ENCODE peak calls at places on chromosomes 4 and X, in ten cellular contexts. T, M, X, U, S, Z, V, G, L and C are unnamed samples.

GRCh38 chr4:56464581-56464980 is 2.8 kb upstream of the SRP72 start:
- DNase-seq in T (no peak), M (no peak), X (no peak), U (no peak), S (no peak), Z (no peak), V (no peak), G (no peak), L (no peak), C (no peak)

GRCh38 chr4:183229397-183229796 is 90.7 kb downstream of the CLDN22 start:
- DNase-seq in T (no peak), M (no peak), X (no peak), U (no peak), S (no peak), Z (no peak), V (no peak), G (peak), L (no peak), C (no peak)

GRCh38 chr4:111883557-111883999 is 261.7 kb upstream of the FAM241A start:
- DNase-seq in T (no peak), M (no peak), X (no peak), U (no peak), S (no peak), Z (no peak), V (no peak), G (no peak), L (no peak), C (no peak)

GRCh38 chr4:4666693-4667642 is 125.1 kb upstream of the STX18 start:
- DNase-seq in T (no peak), M (no peak), X (no peak), U (no peak), S (no peak), Z (peak), V (no peak), G (peak), L (no peak), C (peak)

GRCh38 chr4:113979157-113979972 is at the start of gene ARSJ:
- DNase-seq in T (peak), M (peak), X (no peak), U (no peak), S (peak), Z (peak), V (no peak), G (peak), L (peak), C (peak)

GRCh38 chr4:152805818-152806217 is 26.1 kb downstream of the ARFIP1 start:
- DNase-seq in T (no peak), M (no peak), X (no peak), U (no peak), S (no peak), Z (no peak), V (no peak), G (no peak), L (no peak), C (no peak)

GRCh38 chr4:160887668-160888067 is 1276.1 kb downstream of the FSTL5 start:
- DNase-seq in T (no peak), M (no peak), X (no peak), U (no peak), S (no peak), Z (no peak), V (peak), G (no peak), L (no peak), C (no peak)

GRCh38 chr4:25466966-25467697 is 90.1 kb downstream of the ANAPC4 start:
- DNase-seq in T (no peak), M (no peak), X (no peak), U (no peak), S (no peak), Z (no peak), V (no peak), G (peak), L (no peak), C (no peak)

GRCh38 chr4:15153662-15154061 is 151.4 kb downstream of the CPEB2 start:
- DNase-seq in T (no peak), M (no peak), X (no peak), U (no peak), S (no peak), Z (no peak), V (no peak), G (no peak), L (no peak), C (no peak)

DNA sequence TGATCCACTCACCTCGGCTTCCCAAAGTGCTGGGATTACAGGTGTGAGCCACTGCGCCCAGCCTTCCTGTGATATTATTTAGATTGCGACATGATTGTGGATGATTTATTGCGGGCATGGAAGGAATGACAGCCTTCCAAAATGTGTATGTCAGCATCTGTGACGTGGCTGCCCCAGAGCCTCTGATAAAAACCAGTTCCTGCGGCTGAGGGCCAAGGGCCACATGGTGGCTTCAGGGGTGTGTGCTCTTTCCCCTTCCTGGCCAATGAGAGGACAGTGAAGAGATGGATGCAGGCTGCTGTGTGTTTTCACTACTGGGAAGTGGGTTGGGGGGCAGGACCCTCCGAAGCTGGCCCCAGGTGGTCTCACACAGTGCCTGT is 57.4 kb upstream of the HGFAC start:
- DNase-seq in T (no peak), M (no peak), X (no peak), U (no peak), S (peak), Z (no peak), V (no peak), G (no peak), L (no peak), C (no peak)
- H3K4me3 ChIP-seq in T (no peak), M (no peak), X (no peak), U (no peak), S (no peak), Z (no peak), V (no peak), G (no peak), L (peak), C (no peak)

DNA sequence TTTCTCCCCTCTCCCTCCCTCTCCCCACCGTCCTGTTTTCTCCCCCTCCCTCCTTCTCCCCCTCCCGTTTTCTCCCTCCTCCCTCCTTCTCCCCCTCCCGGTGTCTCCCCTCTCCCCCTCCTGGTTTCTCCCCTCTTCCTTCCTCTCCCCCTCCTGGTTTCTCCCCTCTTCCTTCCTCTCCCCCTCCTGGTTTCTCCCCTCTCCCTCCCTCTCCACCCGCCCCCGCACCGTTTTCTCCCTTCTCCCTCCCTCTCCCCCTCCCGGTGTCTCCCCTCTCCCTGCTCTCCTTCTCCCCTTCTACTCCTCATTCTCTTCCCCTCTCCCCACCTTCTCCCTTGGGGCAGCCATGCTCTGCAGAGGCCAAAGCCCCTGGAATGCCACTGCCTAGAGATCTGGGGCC is 12.1 kb downstream of the SH3TC1 start:
- DNase-seq in T (no peak), M (no peak), X (no peak), U (no peak), S (no peak), Z (no peak), V (no peak), G (no peak), L (no peak), C (no peak)
- H3K27ac ChIP-seq in T (no peak), M (no peak), X (no peak), U (no peak), S (no peak), Z (no peak), V (no peak), G (no peak), L (no peak), C (no peak)

GRCh38 chr4:102715057-102715456 is 45.7 kb downstream of the MANBA start:
- DNase-seq in T (no peak), M (no peak), X (no peak), U (no peak), S (no peak), Z (no peak), V (no peak), G (no peak), L (no peak), C (no peak)
- TF ChIP-seq CTCF in T (no peak), M (no peak), X (no peak), U (no peak), S (no peak), Z (no peak), V (no peak), G (no peak), L (no peak), C (no peak)

DNA sequence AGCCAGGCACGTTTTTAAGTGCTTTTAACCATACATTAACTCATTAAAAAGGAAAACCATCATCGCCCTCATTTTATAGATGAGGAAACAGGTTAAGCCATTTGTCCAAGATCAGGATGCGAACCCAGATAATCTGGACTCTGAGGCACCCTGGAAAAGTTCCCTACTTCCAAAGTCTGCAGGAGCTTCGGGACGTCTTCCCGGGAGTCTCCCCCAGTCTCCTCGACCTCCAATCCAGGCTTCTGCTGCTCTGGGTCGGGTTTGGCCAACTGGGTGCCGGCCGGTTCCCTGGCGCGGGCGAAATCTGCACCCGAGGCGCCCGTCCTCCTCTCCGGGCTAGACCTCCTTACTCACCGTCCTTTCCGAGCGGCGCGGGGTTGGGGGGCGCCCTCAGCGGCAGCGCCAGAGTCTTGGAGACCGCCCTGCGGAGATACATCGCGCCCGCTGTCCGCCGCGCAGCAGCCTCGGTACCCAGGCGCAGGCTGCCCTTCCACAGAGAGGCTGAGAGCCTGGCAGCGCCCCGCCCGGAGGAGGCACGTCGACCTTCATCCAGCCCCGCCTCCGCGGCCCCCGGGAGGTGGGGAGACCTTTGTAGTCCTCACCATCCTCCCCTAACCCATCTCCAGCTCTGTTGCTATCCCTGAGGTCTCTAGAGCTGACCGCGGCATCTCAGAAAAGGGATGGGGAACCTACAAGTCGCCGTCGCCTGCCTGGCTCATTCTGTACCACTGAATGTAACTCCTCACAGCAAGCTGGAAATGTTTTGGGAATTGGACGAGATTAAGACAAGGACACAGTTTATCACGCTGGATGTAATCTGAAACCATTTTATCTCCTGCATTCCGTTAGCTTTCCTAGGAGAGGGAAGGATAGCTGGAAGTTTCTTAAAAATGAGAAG is at the start of gene MGARP:
- DNase-seq in T (peak), M (no peak), X (peak), U (no peak), S (no peak), Z (peak), V (peak), G (peak), L (no peak), C (peak)
- H3K4me3 ChIP-seq in T (peak), M (peak), X (peak), U (peak), S (peak), Z (peak), V (peak), G (peak), L (peak), C (peak)

GRCh38 chrX:107743995-107744394 is 31.6 kb downstream of the TSC22D3 start:
- DNase-seq in T (no peak), M (no peak), X (no peak), U (no peak), S (no peak), Z (no peak), V (no peak), G (no peak), L (no peak), C (no peak)
- H3K27ac ChIP-seq in T (no peak), M (peak), X (no peak), U (peak), S (peak), Z (peak), V (no peak), G (no peak), L (peak), C (no peak)

GRCh38 chrX:2650865-2651264 is 40.2 kb upstream of the CD99 start:
- DNase-seq in T (no peak), M (no peak), X (no peak), U (no peak), S (peak), Z (no peak), V (no peak), G (peak), L (no peak), C (peak)
- TF ChIP-seq CTCF in T (no peak), M (no peak), X (no peak), U (no peak), S (no peak), Z (no peak), V (no peak), G (no peak), L (no peak), C (no peak)

DNA sequence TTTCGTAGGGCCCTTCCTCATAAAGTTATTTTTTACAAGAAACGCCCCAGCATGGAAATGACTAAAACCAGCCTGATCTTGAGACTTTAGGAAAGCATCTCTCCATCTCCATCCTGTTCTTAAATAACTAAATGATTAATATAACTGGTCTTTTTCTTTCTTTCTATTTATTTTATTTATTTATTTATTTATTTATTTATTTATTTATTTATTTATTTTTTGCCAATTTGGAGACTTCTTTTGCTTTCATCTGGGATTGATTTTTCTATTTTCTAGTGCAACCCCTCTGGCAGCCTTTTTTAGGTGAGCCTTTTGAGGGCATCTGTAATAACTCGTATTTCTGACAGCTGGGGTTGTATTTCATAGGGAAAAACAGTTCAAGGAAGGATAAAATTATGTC is 1.2 kb upstream of the KLHL34 start:
- DNase-seq in T (no peak), M (no peak), X (no peak), U (no peak), S (no peak), Z (no peak), V (no peak), G (no peak), L (no peak), C (no peak)
- H3K4me3 ChIP-seq in T (no peak), M (no peak), X (no peak), U (no peak), S (no peak), Z (no peak), V (no peak), G (no peak), L (no peak), C (no peak)

GRCh38 chr4:159543831-159544230 is 441.0 kb downstream of the RAPGEF2 start:
- DNase-seq in T (no peak), M (no peak), X (no peak), U (no peak), S (no peak), Z (no peak), V (no peak), G (no peak), L (no peak), C (no peak)

GRCh38 chr4:159545556-159545955 is 442.7 kb downstream of the RAPGEF2 start:
- DNase-seq in T (no peak), M (no peak), X (no peak), U (no peak), S (no peak), Z (no peak), V (no peak), G (no peak), L (no peak), C (no peak)

GRCh38 chr4:159549092-159549491 is 446.2 kb downstream of the RAPGEF2 start:
- DNase-seq in T (no peak), M (no peak), X (no peak), U (no peak), S (no peak), Z (no peak), V (no peak), G (peak), L (no peak), C (peak)

GRCh38 chr4:159551268-159551667 is 448.4 kb downstream of the RAPGEF2 start:
- DNase-seq in T (no peak), M (no peak), X (no peak), U (no peak), S (no peak), Z (no peak), V (no peak), G (peak), L (no peak), C (peak)

DNA sequence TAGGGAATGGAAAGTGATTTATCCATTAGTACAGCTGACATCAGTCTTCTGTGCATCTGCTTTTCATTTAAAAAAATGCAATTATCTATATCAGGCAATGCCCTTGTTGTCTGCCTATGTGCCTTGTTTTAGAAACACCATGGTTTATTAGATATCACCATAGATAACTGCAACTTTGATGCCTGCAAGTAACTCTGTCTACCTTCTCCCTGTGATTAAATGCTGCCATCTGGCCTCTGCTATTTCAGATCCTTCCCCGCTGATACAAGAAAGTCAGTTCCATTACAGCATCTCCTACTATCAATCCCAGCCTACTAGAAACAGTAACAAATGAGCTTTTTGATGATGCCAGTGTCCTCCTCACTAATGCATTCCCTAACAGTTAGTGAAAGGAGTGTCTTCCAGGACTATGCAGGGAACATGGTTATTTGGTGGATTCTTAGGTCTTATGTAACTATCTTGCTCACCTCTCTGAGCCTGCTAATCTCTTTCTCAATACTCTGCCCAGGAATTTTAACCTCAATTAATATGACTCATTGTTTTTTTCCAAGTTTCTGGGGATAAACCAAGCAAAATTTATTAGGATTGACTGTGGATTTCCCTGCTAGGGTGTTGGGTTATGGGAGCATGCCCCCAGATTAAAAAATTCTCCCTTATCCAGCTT is 444.9 kb downstream of the RAPGEF2 start:
- DNase-seq in T (no peak), M (no peak), X (no peak), U (no peak), S (no peak), Z (no peak), V (no peak), G (peak), L (no peak), C (no peak)
- H3K27ac ChIP-seq in T (no peak), M (no peak), X (no peak), U (no peak), S (no peak), Z (no peak), V (no peak), G (no peak), L (no peak), C (no peak)

DNA sequence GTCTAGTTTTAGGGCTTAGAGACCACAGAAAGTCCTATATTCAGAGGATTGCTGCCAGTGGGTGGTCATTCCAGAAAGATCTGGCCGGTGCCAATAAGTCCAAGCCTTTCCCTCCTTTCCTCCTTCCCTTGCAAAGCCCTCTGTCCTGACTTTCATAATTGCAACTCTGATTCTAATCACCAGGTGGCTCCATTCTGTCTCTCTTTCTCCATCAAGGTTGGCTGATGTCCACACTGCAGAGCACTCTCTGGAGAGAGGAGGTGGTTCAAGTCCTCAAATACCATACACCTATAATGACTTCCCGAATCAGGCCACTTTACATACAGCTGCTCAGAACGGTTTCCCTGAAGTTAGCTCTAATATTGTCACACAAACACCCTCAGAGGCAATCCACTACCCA is 22.4 kb upstream of the ARMCX4 start:
- DNase-seq in T (peak), M (no peak), X (no peak), U (no peak), S (no peak), Z (no peak), V (peak), G (peak), L (no peak), C (peak)
- TF ChIP-seq CTCF in T (no peak), M (peak), X (no peak), U (no peak), S (no peak), Z (peak), V (peak), G (peak), L (no peak), C (peak)